ENCODE peak calls at places on chromosomes 4 and X, in four cellular contexts. One of them, this sample, is unnamed.

GRCh38 chr4:38177035-38177791 is 217.0 kb downstream of the PTTG2 start:
- DNase-seq in SK-N-SH: no peak
- DNase-seq in A549: no peak
- DNase-seq in GM12878: no peak
- DNase-seq in this sample: no peak

GRCh38 chrX:140299411-140299810 is 205.5 kb downstream of the SOX3 start:
- DNase-seq in A549: no peak
- DNase-seq in GM12878: no peak
- DNase-seq in SK-N-SH: no peak
- DNase-seq in this sample: no peak

GRCh38 chr4:26082565-26082964 is 168.5 kb downstream of the SMIM20 start:
- DNase-seq in GM12878: no peak
- DNase-seq in A549: no peak
- DNase-seq in SK-N-SH: no peak
- DNase-seq in this sample: no peak

GRCh38 chrX:44954562-44954961 is 81.6 kb downstream of the KDM6A start:
- DNase-seq in SK-N-SH: no peak
- DNase-seq in GM12878: no peak
- DNase-seq in A549: no peak
- DNase-seq in this sample: no peak

GRCh38 chrX:120794525-120794975 is 81.1 kb downstream of the CT47B1 start:
- DNase-seq in GM12878: no peak
- DNase-seq in A549: no peak
- DNase-seq in SK-N-SH: no peak
- DNase-seq in this sample: no peak

GRCh38 chr4:25172964-25173917 is 13.0 kb upstream of the SEPSECS start:
- DNase-seq in SK-N-SH: no peak
- DNase-seq in GM12878: no peak
- DNase-seq in A549: peak
- DNase-seq in this sample: no peak

GRCh38 chrX:119272882-119273806 is 37.1 kb downstream of the PGRMC1 start:
- DNase-seq in SK-N-SH: peak
- DNase-seq in A549: no peak
- DNase-seq in GM12878: no peak
- DNase-seq in this sample: no peak

GRCh38 chrX:118179718-118180117 is 63.1 kb upstream of the KLHL13 start:
- DNase-seq in GM12878: no peak
- DNase-seq in SK-N-SH: no peak
- DNase-seq in A549: no peak
- DNase-seq in this sample: no peak

GRCh38 chrX:19326567-19326966 is 17.2 kb upstream of the PDHA1 start:
- DNase-seq in GM12878: no peak
- DNase-seq in SK-N-SH: no peak
- DNase-seq in A549: no peak
- DNase-seq in this sample: no peak

GRCh38 chr4:113849771-113850170 is 88.2 kb upstream of the CAMK2D start:
- DNase-seq in A549: no peak
- DNase-seq in SK-N-SH: peak
- DNase-seq in GM12878: no peak
- DNase-seq in this sample: no peak

GRCh38 chr4:132669786-132670185 is 479.3 kb upstream of the PCDH10 start:
- DNase-seq in GM12878: no peak
- DNase-seq in SK-N-SH: no peak
- DNase-seq in A549: no peak
- DNase-seq in this sample: no peak

GRCh38 chrX:103571121-103571520 is 14.2 kb upstream of the TCEAL4 start:
- DNase-seq in GM12878: no peak
- DNase-seq in SK-N-SH: no peak
- DNase-seq in A549: no peak
- DNase-seq in this sample: no peak

GRCh38 chr4:5689065-5689464 is 19.3 kb downstream of the EVC2 start:
- DNase-seq in A549: no peak
- DNase-seq in GM12878: no peak
- DNase-seq in SK-N-SH: no peak
- DNase-seq in this sample: no peak

GRCh38 chr4:175562537-175562936 is 249.5 kb downstream of the GPM6A start:
- DNase-seq in GM12878: no peak
- DNase-seq in SK-N-SH: no peak
- DNase-seq in A549: no peak
- DNase-seq in this sample: no peak

GRCh38 chr4:137956256-137956655 is 285.9 kb downstream of the SLC7A11 start:
- DNase-seq in SK-N-SH: no peak
- DNase-seq in A549: no peak
- DNase-seq in GM12878: no peak
- DNase-seq in this sample: no peak

GRCh38 chr4:27442146-27442545 is 581.5 kb downstream of the STIM2 start:
- DNase-seq in A549: no peak
- DNase-seq in GM12878: no peak
- DNase-seq in SK-N-SH: no peak
- DNase-seq in this sample: no peak

GRCh38 chr4:140098481-140099132 is 55.4 kb downstream of the MAML3 start:
- DNase-seq in A549: no peak
- DNase-seq in GM12878: no peak
- DNase-seq in SK-N-SH: no peak
- DNase-seq in this sample: no peak

GRCh38 chr4:19831644-19832285 is 419.9 kb upstream of the SLIT2 start:
- DNase-seq in A549: no peak
- DNase-seq in GM12878: no peak
- DNase-seq in SK-N-SH: no peak
- DNase-seq in this sample: no peak

GRCh38 chr4:173014113-173014558 is 154.5 kb upstream of the GALNT7 start:
- DNase-seq in GM12878: no peak
- DNase-seq in SK-N-SH: peak
- DNase-seq in A549: peak
- DNase-seq in this sample: no peak

GRCh38 chr4:174592985-174593335 is 70.7 kb upstream of the HPGD start:
- DNase-seq in SK-N-SH: no peak
- DNase-seq in A549: no peak
- DNase-seq in GM12878: no peak
- DNase-seq in this sample: no peak

GRCh38 chrX:48965959-48966358 is 5.7 kb downstream of the KCND1 start:
- DNase-seq in A549: no peak
- DNase-seq in SK-N-SH: no peak
- DNase-seq in GM12878: no peak
- DNase-seq in this sample: no peak

GRCh38 chrX:151828434-151829080 is 84.1 kb upstream of the MAGEA4 start:
- DNase-seq in A549: no peak
- DNase-seq in GM12878: no peak
- DNase-seq in SK-N-SH: no peak
- DNase-seq in this sample: no peak

GRCh38 chrX:153857348-153857903 is 27.1 kb upstream of the PDZD4 start:
- DNase-seq in SK-N-SH: no peak
- DNase-seq in GM12878: no peak
- DNase-seq in A549: no peak
- DNase-seq in this sample: no peak

GRCh38 chr4:88533937-88534750 is 10.6 kb upstream of the PYURF start:
- DNase-seq in A549: no peak
- DNase-seq in GM12878: no peak
- DNase-seq in SK-N-SH: no peak
- DNase-seq in this sample: no peak

GRCh38 chr4:102710986-102711385 is 49.8 kb downstream of the MANBA start:
- DNase-seq in GM12878: no peak
- DNase-seq in A549: no peak
- DNase-seq in SK-N-SH: no peak
- DNase-seq in this sample: no peak

GRCh38 chr4:25817059-25817681 is 45.6 kb downstream of the SEL1L3 start:
- DNase-seq in A549: no peak
- DNase-seq in SK-N-SH: no peak
- DNase-seq in GM12878: no peak
- DNase-seq in this sample: no peak

GRCh38 chrX:65480960-65481359 is 53.6 kb downstream of the LAS1L start:
- DNase-seq in A549: no peak
- DNase-seq in GM12878: no peak
- DNase-seq in SK-N-SH: no peak
- DNase-seq in this sample: no peak

GRCh38 chr4:38867478-38868054 is at the start of gene FAM114A1:
- DNase-seq in A549: peak
- DNase-seq in SK-N-SH: peak
- DNase-seq in GM12878: no peak
- DNase-seq in this sample: peak

GRCh38 chr4:172900880-172901279 is 267.7 kb upstream of the GALNT7 start:
- DNase-seq in GM12878: no peak
- DNase-seq in A549: no peak
- DNase-seq in SK-N-SH: no peak
- DNase-seq in this sample: no peak

GRCh38 chr4:112222219-112222955 is 9.2 kb upstream of the AP1AR start:
- DNase-seq in SK-N-SH: no peak
- DNase-seq in GM12878: no peak
- DNase-seq in A549: no peak
- DNase-seq in this sample: no peak

GRCh38 chr4:114601304-114602052 is 2.9 kb downstream of the UGT8 start:
- DNase-seq in A549: no peak
- DNase-seq in SK-N-SH: no peak
- DNase-seq in GM12878: peak
- DNase-seq in this sample: no peak

GRCh38 chr4:106287353-106287969 is 28.5 kb downstream of the TBCK start:
- DNase-seq in GM12878: no peak
- DNase-seq in SK-N-SH: no peak
- DNase-seq in A549: peak
- DNase-seq in this sample: peak

GRCh38 chr4:90220453-90220852 is 93.3 kb downstream of the CCSER1 start:
- DNase-seq in GM12878: no peak
- DNase-seq in SK-N-SH: peak
- DNase-seq in A549: no peak
- DNase-seq in this sample: no peak

GRCh38 chr4:99381588-99382175 is 29.1 kb upstream of the ADH1C start:
- DNase-seq in GM12878: no peak
- DNase-seq in A549: no peak
- DNase-seq in SK-N-SH: no peak
- DNase-seq in this sample: no peak

DNA sequence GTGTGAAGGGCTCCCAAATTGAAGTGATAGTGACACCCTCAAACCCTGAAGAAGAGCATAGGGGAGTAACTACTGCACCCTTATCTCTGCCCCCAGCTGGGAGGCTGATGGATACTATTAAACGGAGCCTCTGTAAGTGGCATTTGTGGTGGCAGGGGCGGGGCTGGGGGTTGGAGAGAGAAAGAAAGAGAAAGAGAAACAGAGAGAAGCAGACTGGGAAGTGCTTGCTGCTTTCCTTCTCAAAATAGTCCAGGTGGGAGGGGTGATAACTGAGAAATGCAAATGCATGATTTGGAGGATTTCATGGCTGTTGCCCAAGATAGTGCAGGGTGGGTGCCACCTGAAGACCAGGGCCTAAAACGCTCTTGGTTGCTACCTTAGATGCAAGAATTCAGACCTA is 253.5 kb upstream of the GATB start:
- DNase-seq in A549: no peak
- DNase-seq in SK-N-SH: no peak
- DNase-seq in GM12878: peak
- DNase-seq in this sample: no peak
- TF ChIP-seq USF2 in A549: no peak
- TF ChIP-seq USF2 in SK-N-SH: no peak
- TF ChIP-seq USF2 in GM12878: no peak
- TF ChIP-seq USF2 in this sample: no peak

GRCh38 chr4:158758142-158758541 is 10.7 kb upstream of the FNIP2 start:
- DNase-seq in SK-N-SH: no peak
- DNase-seq in A549: no peak
- DNase-seq in GM12878: no peak
- DNase-seq in this sample: no peak

GRCh38 chr4:158763462-158763861 is 5.4 kb upstream of the FNIP2 start:
- DNase-seq in GM12878: no peak
- DNase-seq in SK-N-SH: no peak
- DNase-seq in A549: no peak
- DNase-seq in this sample: no peak

GRCh38 chr4:158758703-158759102 is 10.1 kb upstream of the FNIP2 start:
- DNase-seq in GM12878: no peak
- DNase-seq in A549: no peak
- DNase-seq in SK-N-SH: no peak
- DNase-seq in this sample: no peak

GRCh38 chr4:158756588-158756987 is 12.2 kb upstream of the FNIP2 start:
- DNase-seq in A549: no peak
- DNase-seq in GM12878: no peak
- DNase-seq in SK-N-SH: no peak
- DNase-seq in this sample: no peak

DNA sequence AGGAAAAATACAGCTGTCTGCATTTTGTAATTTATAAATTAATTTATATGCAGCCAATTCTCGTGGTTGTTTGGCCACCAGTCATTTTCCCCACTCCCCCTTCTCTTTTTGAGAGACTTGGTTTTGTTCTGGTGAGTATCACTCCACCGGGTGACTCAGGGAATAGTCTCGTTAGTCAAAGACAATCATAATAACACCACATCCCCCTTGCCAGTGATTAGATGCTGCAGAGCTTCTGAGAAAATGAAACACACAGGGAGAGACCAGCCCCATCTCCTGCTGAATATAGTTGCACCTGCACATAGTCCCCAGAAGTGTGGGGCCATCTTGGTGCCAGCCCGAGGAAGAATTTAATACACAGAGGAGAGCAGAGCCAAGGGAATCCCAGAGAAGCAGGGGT is 8.0 kb upstream of the FNIP2 start:
- DNase-seq in A549: no peak
- DNase-seq in SK-N-SH: no peak
- DNase-seq in GM12878: no peak
- DNase-seq in this sample: no peak
- TF ChIP-seq PBX3 in A549: no peak
- TF ChIP-seq PBX3 in SK-N-SH: no peak
- TF ChIP-seq PBX3 in GM12878: no peak
- TF ChIP-seq PBX3 in this sample: no peak

GRCh38 chr4:110793890-110794588 is 171.2 kb upstream of the PITX2 start:
- DNase-seq in SK-N-SH: no peak
- DNase-seq in A549: no peak
- DNase-seq in GM12878: no peak
- DNase-seq in this sample: no peak
- TF ChIP-seq USF2 in SK-N-SH: no peak
- TF ChIP-seq USF2 in A549: no peak
- TF ChIP-seq USF2 in GM12878: no peak
- TF ChIP-seq USF2 in this sample: no peak

DNA sequence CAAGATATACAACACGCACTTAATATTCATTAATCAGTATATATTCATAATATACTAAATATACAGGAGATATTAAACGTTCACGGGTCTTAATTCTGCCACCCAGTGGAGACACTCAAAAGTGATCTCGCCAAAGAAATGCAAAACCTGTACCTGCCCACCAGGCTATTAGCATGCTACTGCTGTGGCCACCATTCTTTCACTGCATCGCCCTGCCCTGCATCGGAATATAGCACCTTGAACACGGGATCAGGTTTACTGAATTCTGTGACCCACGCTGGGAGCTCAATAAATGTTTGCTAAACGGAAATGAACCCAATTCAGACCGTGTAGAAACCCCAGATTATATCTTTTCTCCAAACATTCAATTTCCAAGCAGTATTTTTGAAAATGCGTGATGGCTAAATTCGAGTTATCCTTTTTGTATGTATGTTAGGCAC is 840 bp upstream of the CLCN3 start:
- DNase-seq in A549: peak
- DNase-seq in SK-N-SH: peak
- DNase-seq in GM12878: no peak
- DNase-seq in this sample: peak
- TF ChIP-seq PBX3 in A549: no peak
- TF ChIP-seq PBX3 in SK-N-SH: no peak
- TF ChIP-seq PBX3 in GM12878: no peak
- TF ChIP-seq PBX3 in this sample: no peak

This sample was measured in HepG2.